ENCODE peak calls at places on chromosomes 1 and 21, in four cellular contexts. One of them, this sample, is unnamed.

GRCh38 chr1:29657816-29658215 is 421.5 kb downstream of the PTPRU start:
- DNase-seq in kidney epithelial cell: no peak
- DNase-seq in NCI-H1694 treated with DMSO at 0.1 percent for 48 hours: no peak
- DNase-seq in IMR-90: no peak
- DNase-seq in this sample: no peak

GRCh38 chr1:92755541-92756351 is 29.2 kb downstream of the EVI5 start:
- DNase-seq in kidney epithelial cell: no peak
- DNase-seq in NCI-H1694 treated with DMSO at 0.1 percent for 48 hours: no peak
- DNase-seq in IMR-90: peak; percentile 72
- DNase-seq in this sample: no peak

GRCh38 chr1:241074507-241074906 is 282.5 kb downstream of the RGS7 start:
- DNase-seq in kidney epithelial cell: no peak
- DNase-seq in NCI-H1694 treated with DMSO at 0.1 percent for 48 hours: no peak
- DNase-seq in IMR-90: no peak
- DNase-seq in this sample: peak; percentile 19

GRCh38 chr1:43991200-43991475 is 261 bp upstream of the CCDC24 start:
- DNase-seq in kidney epithelial cell: no peak
- DNase-seq in NCI-H1694 treated with DMSO at 0.1 percent for 48 hours: no peak
- DNase-seq in IMR-90: no peak
- DNase-seq in this sample: no peak

GRCh38 chr1:20411196-20411980 is 74.6 kb downstream of the CAMK2N1 start:
- DNase-seq in kidney epithelial cell: peak; percentile 66
- DNase-seq in NCI-H1694 treated with DMSO at 0.1 percent for 48 hours: no peak
- DNase-seq in IMR-90: peak; percentile 97
- DNase-seq in this sample: peak; percentile 95

GRCh38 chr1:207959141-207959825 is 48.4 kb upstream of the CD34 start:
- DNase-seq in kidney epithelial cell: no peak
- DNase-seq in NCI-H1694 treated with DMSO at 0.1 percent for 48 hours: no peak
- DNase-seq in IMR-90: peak; percentile 38
- DNase-seq in this sample: peak; percentile 54

GRCh38 chr21:16742116-16742515 is 770.7 kb upstream of the CXADR start:
- DNase-seq in kidney epithelial cell: no peak
- DNase-seq in NCI-H1694 treated with DMSO at 0.1 percent for 48 hours: no peak
- DNase-seq in IMR-90: no peak
- DNase-seq in this sample: no peak

GRCh38 chr21:44932366-44933181 is 7.3 kb upstream of the SLX9 start:
- DNase-seq in kidney epithelial cell: no peak
- DNase-seq in NCI-H1694 treated with DMSO at 0.1 percent for 48 hours: no peak
- DNase-seq in IMR-90: no peak
- DNase-seq in this sample: no peak

GRCh38 chr1:88357690-88358089 is 326.4 kb upstream of the PKN2 start:
- DNase-seq in kidney epithelial cell: no peak
- DNase-seq in NCI-H1694 treated with DMSO at 0.1 percent for 48 hours: no peak
- DNase-seq in IMR-90: no peak
- DNase-seq in this sample: no peak

GRCh38 chr1:232599178-232600041 is 30.5 kb downstream of the SIPA1L2 start:
- DNase-seq in kidney epithelial cell: no peak
- DNase-seq in NCI-H1694 treated with DMSO at 0.1 percent for 48 hours: no peak
- DNase-seq in IMR-90: peak; percentile 47
- DNase-seq in this sample: peak; percentile 55

GRCh38 chr1:214259353-214259982 is 21.5 kb upstream of the SMYD2 start:
- DNase-seq in kidney epithelial cell: no peak
- DNase-seq in NCI-H1694 treated with DMSO at 0.1 percent for 48 hours: no peak
- DNase-seq in IMR-90: peak; percentile 50
- DNase-seq in this sample: peak; percentile 37

GRCh38 chr1:243454328-243454997 is 198.6 kb downstream of the SDCCAG8 start:
- DNase-seq in kidney epithelial cell: no peak
- DNase-seq in NCI-H1694 treated with DMSO at 0.1 percent for 48 hours: peak; percentile 100
- DNase-seq in IMR-90: no peak
- DNase-seq in this sample: no peak

GRCh38 chr21:43767980-43768867 is 7.9 kb downstream of the CSTB start:
- DNase-seq in kidney epithelial cell: peak; percentile 67
- DNase-seq in NCI-H1694 treated with DMSO at 0.1 percent for 48 hours: no peak
- DNase-seq in IMR-90: peak; percentile 75
- DNase-seq in this sample: peak; percentile 72

GRCh38 chr1:55696181-55696580 is 481.0 kb upstream of the USP24 start:
- DNase-seq in kidney epithelial cell: no peak
- DNase-seq in NCI-H1694 treated with DMSO at 0.1 percent for 48 hours: no peak
- DNase-seq in IMR-90: peak; percentile 98
- DNase-seq in this sample: peak; percentile 99

GRCh38 chr1:220391426-220391825 is 119.2 kb upstream of the RAB3GAP2 start:
- DNase-seq in kidney epithelial cell: no peak
- DNase-seq in NCI-H1694 treated with DMSO at 0.1 percent for 48 hours: peak; percentile 45
- DNase-seq in IMR-90: no peak
- DNase-seq in this sample: no peak

GRCh38 chr1:159779403-159779851 is 1.3 kb upstream of the DUSP23 start:
- DNase-seq in kidney epithelial cell: no peak
- DNase-seq in NCI-H1694 treated with DMSO at 0.1 percent for 48 hours: no peak
- DNase-seq in IMR-90: peak; percentile 46
- DNase-seq in this sample: peak; percentile 50

GRCh38 chr1:18776777-18777176 is 82.7 kb downstream of the TAS1R2 start:
- DNase-seq in kidney epithelial cell: no peak
- DNase-seq in NCI-H1694 treated with DMSO at 0.1 percent for 48 hours: no peak
- DNase-seq in IMR-90: no peak
- DNase-seq in this sample: no peak

GRCh38 chr1:64679177-64679576 is 65.7 kb upstream of the RAVER2 start:
- DNase-seq in kidney epithelial cell: no peak
- DNase-seq in NCI-H1694 treated with DMSO at 0.1 percent for 48 hours: no peak
- DNase-seq in IMR-90: no peak
- DNase-seq in this sample: no peak

GRCh38 chr1:172341697-172342096 is 78.8 kb upstream of the C1orf105 start:
- DNase-seq in kidney epithelial cell: no peak
- DNase-seq in NCI-H1694 treated with DMSO at 0.1 percent for 48 hours: no peak
- DNase-seq in IMR-90: no peak
- DNase-seq in this sample: no peak

GRCh38 chr1:207009945-207010344 is 22.6 kb downstream of the C1orf116 start:
- DNase-seq in kidney epithelial cell: no peak
- DNase-seq in NCI-H1694 treated with DMSO at 0.1 percent for 48 hours: no peak
- DNase-seq in IMR-90: no peak
- DNase-seq in this sample: no peak

GRCh38 chr1:84936116-84936810 is 43.3 kb upstream of the LPAR3 start:
- DNase-seq in kidney epithelial cell: no peak
- DNase-seq in NCI-H1694 treated with DMSO at 0.1 percent for 48 hours: peak; percentile 64
- DNase-seq in IMR-90: peak; percentile 72
- DNase-seq in this sample: peak; percentile 74

GRCh38 chr1:160193832-160194736 is 3.7 kb downstream of the CASQ1 start:
- DNase-seq in kidney epithelial cell: no peak
- DNase-seq in NCI-H1694 treated with DMSO at 0.1 percent for 48 hours: no peak
- DNase-seq in IMR-90: no peak
- DNase-seq in this sample: no peak

GRCh38 chr1:36400825-36401601 is 3.3 kb upstream of the LSM10 start:
- DNase-seq in kidney epithelial cell: no peak
- DNase-seq in NCI-H1694 treated with DMSO at 0.1 percent for 48 hours: no peak
- DNase-seq in IMR-90: peak; percentile 18
- DNase-seq in this sample: peak; percentile 18

GRCh38 chr1:7893529-7894180 is 40.8 kb upstream of the UTS2 start:
- DNase-seq in kidney epithelial cell: no peak
- DNase-seq in NCI-H1694 treated with DMSO at 0.1 percent for 48 hours: no peak
- DNase-seq in IMR-90: peak; percentile 80
- DNase-seq in this sample: peak; percentile 61

GRCh38 chr1:204560590-204560989 is 44.4 kb downstream of the MDM4 start:
- DNase-seq in kidney epithelial cell: peak; percentile 56
- DNase-seq in NCI-H1694 treated with DMSO at 0.1 percent for 48 hours: no peak
- DNase-seq in IMR-90: peak; percentile 72
- DNase-seq in this sample: peak; percentile 65

This sample was measured in EH.